ENCODE peak calls at places on chromosomes 6 and 20, in eight cellular contexts. One of them, this sample, is unnamed.

GRCh38 chr20:43563991-43564390 is 5.2 kb downstream of the SGK2 start:
- DNase-seq in uterus: no peak
- DNase-seq in cardiac muscle cell: no peak
- DNase-seq in mesenchymal stem cell: no peak
- DNase-seq in brain microvascular endothelial cell: no peak
- DNase-seq in pancreas: no peak
- DNase-seq in OCI-LY7: no peak
- DNase-seq in CD8-positive, alpha-beta T cell: no peak
- DNase-seq in this sample: no peak

GRCh38 chr20:59781236-59781635 is 152.2 kb downstream of the SYCP2 start:
- DNase-seq in uterus: no peak
- DNase-seq in cardiac muscle cell: no peak
- DNase-seq in mesenchymal stem cell: no peak
- DNase-seq in brain microvascular endothelial cell: no peak
- DNase-seq in pancreas: no peak
- DNase-seq in OCI-LY7: no peak
- DNase-seq in CD8-positive, alpha-beta T cell: no peak
- DNase-seq in this sample: no peak

GRCh38 chr6:149899486-149899885 is 1.6 kb upstream of the RAET1E start:
- DNase-seq in uterus: no peak
- DNase-seq in cardiac muscle cell: no peak
- DNase-seq in mesenchymal stem cell: no peak
- DNase-seq in brain microvascular endothelial cell: no peak
- DNase-seq in pancreas: no peak
- DNase-seq in OCI-LY7: no peak
- DNase-seq in CD8-positive, alpha-beta T cell: no peak
- DNase-seq in this sample: no peak

GRCh38 chr6:12467706-12468670 is 177.8 kb downstream of the EDN1 start:
- DNase-seq in uterus: no peak
- DNase-seq in cardiac muscle cell: no peak
- DNase-seq in mesenchymal stem cell: no peak
- DNase-seq in brain microvascular endothelial cell: no peak
- DNase-seq in pancreas: no peak
- DNase-seq in OCI-LY7: no peak
- DNase-seq in CD8-positive, alpha-beta T cell: no peak
- DNase-seq in this sample: no peak

GRCh38 chr6:143677891-143678737 is at the start of gene PHACTR2:
- DNase-seq in uterus: peak; percentile 75
- DNase-seq in cardiac muscle cell: peak; percentile 90
- DNase-seq in mesenchymal stem cell: peak; percentile 77
- DNase-seq in brain microvascular endothelial cell: peak; percentile 63
- DNase-seq in pancreas: peak; percentile 66
- DNase-seq in OCI-LY7: no peak
- DNase-seq in CD8-positive, alpha-beta T cell: peak; percentile 40
- DNase-seq in this sample: peak; percentile 51

GRCh38 chr6:6918216-6918983 is 189.4 kb upstream of the RREB1 start:
- DNase-seq in uterus: no peak
- DNase-seq in cardiac muscle cell: no peak
- DNase-seq in mesenchymal stem cell: peak; percentile 36
- DNase-seq in brain microvascular endothelial cell: peak; percentile 45
- DNase-seq in pancreas: no peak
- DNase-seq in OCI-LY7: no peak
- DNase-seq in CD8-positive, alpha-beta T cell: peak; percentile 12
- DNase-seq in this sample: no peak

GRCh38 chr20:16243470-16243869 is 329.8 kb downstream of the KIF16B start:
- DNase-seq in uterus: no peak
- DNase-seq in cardiac muscle cell: no peak
- DNase-seq in mesenchymal stem cell: no peak
- DNase-seq in brain microvascular endothelial cell: no peak
- DNase-seq in pancreas: no peak
- DNase-seq in OCI-LY7: peak; percentile 3
- DNase-seq in CD8-positive, alpha-beta T cell: no peak
- DNase-seq in this sample: no peak

GRCh38 chr6:27312146-27312949 is at the start of gene POM121L2:
- DNase-seq in uterus: no peak
- DNase-seq in cardiac muscle cell: peak; percentile 76
- DNase-seq in mesenchymal stem cell: peak; percentile 35
- DNase-seq in brain microvascular endothelial cell: peak; percentile 59
- DNase-seq in pancreas: peak; percentile 75
- DNase-seq in OCI-LY7: peak; percentile 65
- DNase-seq in CD8-positive, alpha-beta T cell: peak; percentile 65
- DNase-seq in this sample: peak; percentile 73

GRCh38 chr6:79313254-79313653 is 78.8 kb upstream of the HMGN3 start:
- DNase-seq in uterus: no peak
- DNase-seq in cardiac muscle cell: no peak
- DNase-seq in mesenchymal stem cell: no peak
- DNase-seq in brain microvascular endothelial cell: no peak
- DNase-seq in pancreas: peak; percentile 66
- DNase-seq in OCI-LY7: peak; percentile 2
- DNase-seq in CD8-positive, alpha-beta T cell: no peak
- DNase-seq in this sample: no peak

GRCh38 chr6:95648636-95649035 is 71.3 kb downstream of the MANEA start:
- DNase-seq in uterus: no peak
- DNase-seq in cardiac muscle cell: no peak
- DNase-seq in mesenchymal stem cell: no peak
- DNase-seq in brain microvascular endothelial cell: no peak
- DNase-seq in pancreas: no peak
- DNase-seq in OCI-LY7: no peak
- DNase-seq in CD8-positive, alpha-beta T cell: no peak
- DNase-seq in this sample: no peak

GRCh38 chr20:33317424-33318095 is 34.5 kb downstream of the BPIFB1 start:
- DNase-seq in uterus: no peak
- DNase-seq in cardiac muscle cell: no peak
- DNase-seq in mesenchymal stem cell: no peak
- DNase-seq in brain microvascular endothelial cell: no peak
- DNase-seq in pancreas: no peak
- DNase-seq in OCI-LY7: no peak
- DNase-seq in CD8-positive, alpha-beta T cell: no peak
- DNase-seq in this sample: no peak

GRCh38 chr6:112846711-112847110 is 499.6 kb downstream of the RFPL4B start:
- DNase-seq in uterus: no peak
- DNase-seq in cardiac muscle cell: no peak
- DNase-seq in mesenchymal stem cell: peak; percentile 28
- DNase-seq in brain microvascular endothelial cell: no peak
- DNase-seq in pancreas: no peak
- DNase-seq in OCI-LY7: no peak
- DNase-seq in CD8-positive, alpha-beta T cell: no peak
- DNase-seq in this sample: no peak

GRCh38 chr6:83062225-83062624 is 3.4 kb downstream of the UBE3D start:
- DNase-seq in uterus: no peak
- DNase-seq in cardiac muscle cell: no peak
- DNase-seq in mesenchymal stem cell: no peak
- DNase-seq in brain microvascular endothelial cell: peak; percentile 65
- DNase-seq in pancreas: no peak
- DNase-seq in OCI-LY7: no peak
- DNase-seq in CD8-positive, alpha-beta T cell: no peak
- DNase-seq in this sample: no peak

GRCh38 chr20:61288331-61288784 is 36.3 kb downstream of the CDH4 start:
- DNase-seq in uterus: no peak
- DNase-seq in cardiac muscle cell: no peak
- DNase-seq in mesenchymal stem cell: no peak
- DNase-seq in brain microvascular endothelial cell: no peak
- DNase-seq in pancreas: no peak
- DNase-seq in OCI-LY7: no peak
- DNase-seq in CD8-positive, alpha-beta T cell: no peak
- DNase-seq in this sample: no peak

GRCh38 chr6:129906515-129907077 is 45.5 kb upstream of the TMEM244 start:
- DNase-seq in uterus: no peak
- DNase-seq in cardiac muscle cell: no peak
- DNase-seq in mesenchymal stem cell: no peak
- DNase-seq in brain microvascular endothelial cell: no peak
- DNase-seq in pancreas: no peak
- DNase-seq in OCI-LY7: no peak
- DNase-seq in CD8-positive, alpha-beta T cell: no peak
- DNase-seq in this sample: no peak

GRCh38 chr6:90263653-90264052 is 33.0 kb downstream of the BACH2 start:
- DNase-seq in uterus: no peak
- DNase-seq in cardiac muscle cell: no peak
- DNase-seq in mesenchymal stem cell: peak; percentile 84
- DNase-seq in brain microvascular endothelial cell: no peak
- DNase-seq in pancreas: no peak
- DNase-seq in OCI-LY7: no peak
- DNase-seq in CD8-positive, alpha-beta T cell: no peak
- DNase-seq in this sample: peak; percentile 37

GRCh38 chr20:31837896-31838397 is 7.5 kb downstream of the FOXS1 start:
- DNase-seq in uterus: no peak
- DNase-seq in cardiac muscle cell: no peak
- DNase-seq in mesenchymal stem cell: peak; percentile 68
- DNase-seq in brain microvascular endothelial cell: peak; percentile 43
- DNase-seq in pancreas: no peak
- DNase-seq in OCI-LY7: no peak
- DNase-seq in CD8-positive, alpha-beta T cell: no peak
- DNase-seq in this sample: no peak

GRCh38 chr20:53212018-53212417 is 239.9 kb downstream of the TSHZ2 start:
- DNase-seq in uterus: no peak
- DNase-seq in cardiac muscle cell: no peak
- DNase-seq in mesenchymal stem cell: no peak
- DNase-seq in brain microvascular endothelial cell: no peak
- DNase-seq in pancreas: no peak
- DNase-seq in OCI-LY7: no peak
- DNase-seq in CD8-positive, alpha-beta T cell: no peak
- DNase-seq in this sample: no peak
- H3K4me3 ChIP-seq in uterus: no peak overlapping the region
- H3K4me3 ChIP-seq in cardiac muscle cell: no peak overlapping the region
- H3K4me3 ChIP-seq in mesenchymal stem cell: no peak overlapping the region
- H3K4me3 ChIP-seq in brain microvascular endothelial cell: no peak overlapping the region
- H3K4me3 ChIP-seq in pancreas: no peak overlapping the region
- H3K4me3 ChIP-seq in OCI-LY7: no peak overlapping the region
- H3K4me3 ChIP-seq in CD8-positive, alpha-beta T cell: no peak overlapping the region
- H3K4me3 ChIP-seq in this sample: no peak overlapping the region

GRCh38 chr6:31004285-31004684 is 6.0 kb upstream of the MUC22 start:
- DNase-seq in uterus: no peak
- DNase-seq in cardiac muscle cell: no peak
- DNase-seq in mesenchymal stem cell: no peak
- DNase-seq in brain microvascular endothelial cell: no peak
- DNase-seq in pancreas: no peak
- DNase-seq in OCI-LY7: no peak
- DNase-seq in CD8-positive, alpha-beta T cell: no peak
- DNase-seq in this sample: no peak

GRCh38 chr6:31001489-31001888 is 8.8 kb upstream of the MUC22 start:
- DNase-seq in uterus: no peak
- DNase-seq in cardiac muscle cell: no peak
- DNase-seq in mesenchymal stem cell: no peak
- DNase-seq in brain microvascular endothelial cell: no peak
- DNase-seq in pancreas: no peak
- DNase-seq in OCI-LY7: no peak
- DNase-seq in CD8-positive, alpha-beta T cell: no peak
- DNase-seq in this sample: no peak

DNA sequence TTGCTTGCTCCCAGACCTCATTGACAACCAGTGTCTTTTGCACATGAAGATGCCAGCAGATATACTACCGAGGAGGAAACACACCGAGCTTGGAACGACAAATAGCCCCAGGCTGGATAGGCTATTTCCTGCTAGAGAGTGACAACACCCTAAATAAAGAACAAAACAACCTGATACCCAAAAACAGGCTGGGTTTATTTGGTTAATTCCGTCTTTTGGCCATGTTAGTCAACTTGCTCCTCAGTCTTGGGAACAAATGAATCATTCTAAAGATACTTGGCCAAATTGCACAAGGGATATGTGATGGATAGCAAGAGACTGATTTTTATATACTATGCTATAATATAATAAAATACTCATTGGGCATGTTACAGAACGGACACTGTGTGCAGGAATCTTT is 11.5 kb upstream of the MUC22 start:
- DNase-seq in uterus: no peak
- DNase-seq in cardiac muscle cell: no peak
- DNase-seq in mesenchymal stem cell: no peak
- DNase-seq in brain microvascular endothelial cell: no peak
- DNase-seq in pancreas: no peak
- DNase-seq in OCI-LY7: no peak
- DNase-seq in CD8-positive, alpha-beta T cell: no peak
- DNase-seq in this sample: no peak
- H3K27ac ChIP-seq in uterus: no peak overlapping the region
- H3K27ac ChIP-seq in cardiac muscle cell: no peak overlapping the region
- H3K27ac ChIP-seq in mesenchymal stem cell: no peak overlapping the region
- H3K27ac ChIP-seq in brain microvascular endothelial cell: no peak overlapping the region
- H3K27ac ChIP-seq in pancreas: no peak overlapping the region
- H3K27ac ChIP-seq in OCI-LY7: no peak overlapping the region
- H3K27ac ChIP-seq in CD8-positive, alpha-beta T cell: no peak overlapping the region
- H3K27ac ChIP-seq in this sample: no peak overlapping the region

GRCh38 chr20:63536997-63537524 is at the start of gene PTK6:
- DNase-seq in uterus: no peak
- DNase-seq in cardiac muscle cell: no peak
- DNase-seq in mesenchymal stem cell: no peak
- DNase-seq in brain microvascular endothelial cell: no peak
- DNase-seq in pancreas: peak; percentile 57
- DNase-seq in OCI-LY7: peak; percentile 45
- DNase-seq in CD8-positive, alpha-beta T cell: no peak
- DNase-seq in this sample: no peak
- H3K4me3 ChIP-seq in uterus: no peak within 1 kb of the TSS
- H3K4me3 ChIP-seq in cardiac muscle cell: no peak within 1 kb of the TSS
- H3K4me3 ChIP-seq in mesenchymal stem cell: peak within 1 kb of the TSS; percentile 37
- H3K4me3 ChIP-seq in brain microvascular endothelial cell: peak within 1 kb of the TSS; percentile 36
- H3K4me3 ChIP-seq in pancreas: no peak within 1 kb of the TSS
- H3K4me3 ChIP-seq in OCI-LY7: peak within 1 kb of the TSS; percentile 60
- H3K4me3 ChIP-seq in CD8-positive, alpha-beta T cell: peak within 1 kb of the TSS; percentile 48
- H3K4me3 ChIP-seq in this sample: no peak within 1 kb of the TSS

GRCh38 chr6:72035966-72036365 is 149.6 kb downstream of the RIMS1 start:
- DNase-seq in uterus: no peak
- DNase-seq in cardiac muscle cell: no peak
- DNase-seq in mesenchymal stem cell: no peak
- DNase-seq in brain microvascular endothelial cell: no peak
- DNase-seq in pancreas: no peak
- DNase-seq in OCI-LY7: no peak
- DNase-seq in CD8-positive, alpha-beta T cell: no peak
- DNase-seq in this sample: no peak

GRCh38 chr6:72031471-72031870 is 145.1 kb downstream of the RIMS1 start:
- DNase-seq in uterus: no peak
- DNase-seq in cardiac muscle cell: no peak
- DNase-seq in mesenchymal stem cell: no peak
- DNase-seq in brain microvascular endothelial cell: no peak
- DNase-seq in pancreas: no peak
- DNase-seq in OCI-LY7: no peak
- DNase-seq in CD8-positive, alpha-beta T cell: no peak
- DNase-seq in this sample: no peak

GRCh38 chr6:72037006-72037405 is 150.7 kb downstream of the RIMS1 start:
- DNase-seq in uterus: no peak
- DNase-seq in cardiac muscle cell: no peak
- DNase-seq in mesenchymal stem cell: no peak
- DNase-seq in brain microvascular endothelial cell: no peak
- DNase-seq in pancreas: no peak
- DNase-seq in OCI-LY7: no peak
- DNase-seq in CD8-positive, alpha-beta T cell: no peak
- DNase-seq in this sample: no peak

GRCh38 chr6:72035483-72035882 is 149.1 kb downstream of the RIMS1 start:
- DNase-seq in uterus: no peak
- DNase-seq in cardiac muscle cell: no peak
- DNase-seq in mesenchymal stem cell: no peak
- DNase-seq in brain microvascular endothelial cell: no peak
- DNase-seq in pancreas: no peak
- DNase-seq in OCI-LY7: no peak
- DNase-seq in CD8-positive, alpha-beta T cell: no peak
- DNase-seq in this sample: no peak

DNA sequence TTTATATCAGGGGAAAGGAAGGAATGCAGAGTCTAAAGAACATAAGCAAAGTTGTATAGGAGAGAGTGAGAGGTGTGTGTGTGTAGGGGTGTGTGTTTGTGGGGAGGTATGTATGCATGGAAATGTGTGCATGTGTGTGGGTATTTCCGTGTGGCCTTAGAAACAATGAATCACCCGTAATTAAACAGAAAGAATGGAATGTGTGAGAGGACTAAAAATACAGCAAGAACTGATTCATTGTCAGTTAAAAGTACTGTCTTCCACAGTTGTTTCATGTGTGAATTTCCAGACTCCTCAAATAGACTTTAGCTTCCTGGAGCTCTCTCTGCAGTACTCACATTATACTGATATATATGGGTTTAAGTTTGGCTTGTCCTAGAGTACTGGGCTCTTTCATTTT is 145.7 kb downstream of the RIMS1 start:
- DNase-seq in uterus: no peak
- DNase-seq in cardiac muscle cell: no peak
- DNase-seq in mesenchymal stem cell: peak; percentile 32
- DNase-seq in brain microvascular endothelial cell: no peak
- DNase-seq in pancreas: no peak
- DNase-seq in OCI-LY7: no peak
- DNase-seq in CD8-positive, alpha-beta T cell: no peak
- DNase-seq in this sample: no peak
- H3K27ac ChIP-seq in uterus: no peak overlapping the region
- H3K27ac ChIP-seq in cardiac muscle cell: no peak overlapping the region
- H3K27ac ChIP-seq in mesenchymal stem cell: peak overlapping the region; percentile 66
- H3K27ac ChIP-seq in brain microvascular endothelial cell: no peak overlapping the region
- H3K27ac ChIP-seq in pancreas: no peak overlapping the region
- H3K27ac ChIP-seq in OCI-LY7: no peak overlapping the region
- H3K27ac ChIP-seq in CD8-positive, alpha-beta T cell: no peak overlapping the region
- H3K27ac ChIP-seq in this sample: no peak overlapping the region

This sample was measured in CD4-positive, CD25-positive, alpha-beta regulatory T cell.